ENCODE peak calls at places on chromosomes 12 and 14, in seven cellular contexts. One of them, this sample, is unnamed.

GRCh38 chr12:12508612-12509011 is 54.1 kb downstream of the DUSP16 start:
- DNase-seq in myocyte: no peak
- DNase-seq in stimulated activated CD4-positive, alpha-beta T cell treated with anti-CD3 and anti-CD28 coated beads, TNF-alpha, amount 100 ng/mL, for 24 hours: no peak
- DNase-seq in AG10803: peak
- DNase-seq in hepatocyte: no peak
- DNase-seq in amniotic stem cell: no peak
- DNase-seq in kidney tubule cell: no peak
- DNase-seq in this sample: no peak

GRCh38 chr12:79691299-79692248 is 810 bp upstream of the PAWR start:
- DNase-seq in amniotic stem cell: peak
- DNase-seq in myocyte: peak
- DNase-seq in kidney tubule cell: peak
- DNase-seq in stimulated activated CD4-positive, alpha-beta T cell treated with anti-CD3 and anti-CD28 coated beads, TNF-alpha, amount 100 ng/mL, for 24 hours: no peak
- DNase-seq in AG10803: peak
- DNase-seq in hepatocyte: peak
- DNase-seq in this sample: no peak

GRCh38 chr14:99136047-99136400 is 136.0 kb downstream of the BCL11B start:
- DNase-seq in stimulated activated CD4-positive, alpha-beta T cell treated with anti-CD3 and anti-CD28 coated beads, TNF-alpha, amount 100 ng/mL, for 24 hours: no peak
- DNase-seq in amniotic stem cell: no peak
- DNase-seq in myocyte: no peak
- DNase-seq in AG10803: no peak
- DNase-seq in hepatocyte: no peak
- DNase-seq in kidney tubule cell: no peak
- DNase-seq in this sample: no peak

GRCh38 chr14:103695331-103696026 is 19.8 kb downstream of the XRCC3 start:
- DNase-seq in AG10803: no peak
- DNase-seq in kidney tubule cell: no peak
- DNase-seq in stimulated activated CD4-positive, alpha-beta T cell treated with anti-CD3 and anti-CD28 coated beads, TNF-alpha, amount 100 ng/mL, for 24 hours: no peak
- DNase-seq in amniotic stem cell: no peak
- DNase-seq in hepatocyte: no peak
- DNase-seq in myocyte: no peak
- DNase-seq in this sample: no peak

GRCh38 chr14:76264384-76264783 is 111.6 kb upstream of the ESRRB start:
- DNase-seq in AG10803: no peak
- DNase-seq in hepatocyte: no peak
- DNase-seq in stimulated activated CD4-positive, alpha-beta T cell treated with anti-CD3 and anti-CD28 coated beads, TNF-alpha, amount 100 ng/mL, for 24 hours: no peak
- DNase-seq in amniotic stem cell: no peak
- DNase-seq in myocyte: no peak
- DNase-seq in kidney tubule cell: no peak
- DNase-seq in this sample: no peak

GRCh38 chr12:93982847-93983315 is 165.5 kb upstream of the PLXNC1 start:
- DNase-seq in myocyte: peak
- DNase-seq in AG10803: peak
- DNase-seq in stimulated activated CD4-positive, alpha-beta T cell treated with anti-CD3 and anti-CD28 coated beads, TNF-alpha, amount 100 ng/mL, for 24 hours: no peak
- DNase-seq in kidney tubule cell: peak
- DNase-seq in hepatocyte: peak
- DNase-seq in amniotic stem cell: peak
- DNase-seq in this sample: no peak

GRCh38 chr12:57129311-57130288 is 1.3 kb downstream of the LRP1 start:
- DNase-seq in stimulated activated CD4-positive, alpha-beta T cell treated with anti-CD3 and anti-CD28 coated beads, TNF-alpha, amount 100 ng/mL, for 24 hours: no peak
- DNase-seq in AG10803: peak
- DNase-seq in hepatocyte: no peak
- DNase-seq in amniotic stem cell: no peak
- DNase-seq in kidney tubule cell: no peak
- DNase-seq in myocyte: no peak
- DNase-seq in this sample: no peak

GRCh38 chr12:93785262-93786010 is 108.3 kb downstream of the CRADD start:
- DNase-seq in kidney tubule cell: peak
- DNase-seq in amniotic stem cell: peak
- DNase-seq in AG10803: peak
- DNase-seq in hepatocyte: peak
- DNase-seq in myocyte: peak
- DNase-seq in stimulated activated CD4-positive, alpha-beta T cell treated with anti-CD3 and anti-CD28 coated beads, TNF-alpha, amount 100 ng/mL, for 24 hours: no peak
- DNase-seq in this sample: no peak

GRCh38 chr12:9588749-9589148 is 19.0 kb downstream of the KLRB1 start:
- DNase-seq in amniotic stem cell: no peak
- DNase-seq in myocyte: peak
- DNase-seq in hepatocyte: peak
- DNase-seq in stimulated activated CD4-positive, alpha-beta T cell treated with anti-CD3 and anti-CD28 coated beads, TNF-alpha, amount 100 ng/mL, for 24 hours: no peak
- DNase-seq in AG10803: no peak
- DNase-seq in kidney tubule cell: peak
- DNase-seq in this sample: no peak

GRCh38 chr14:24308342-24309124 is 756 bp upstream of the CIDEB start:
- DNase-seq in hepatocyte: no peak
- DNase-seq in AG10803: no peak
- DNase-seq in myocyte: no peak
- DNase-seq in amniotic stem cell: no peak
- DNase-seq in stimulated activated CD4-positive, alpha-beta T cell treated with anti-CD3 and anti-CD28 coated beads, TNF-alpha, amount 100 ng/mL, for 24 hours: no peak
- DNase-seq in kidney tubule cell: no peak
- DNase-seq in this sample: no peak

GRCh38 chr12:80936642-80937390 is 918 bp downstream of the LIN7A start:
- DNase-seq in AG10803: peak
- DNase-seq in hepatocyte: peak
- DNase-seq in amniotic stem cell: peak
- DNase-seq in myocyte: peak
- DNase-seq in stimulated activated CD4-positive, alpha-beta T cell treated with anti-CD3 and anti-CD28 coated beads, TNF-alpha, amount 100 ng/mL, for 24 hours: no peak
- DNase-seq in kidney tubule cell: peak
- DNase-seq in this sample: peak

GRCh38 chr12:52522346-52523011 is 2.3 kb upstream of the KRT5 start:
- DNase-seq in myocyte: peak
- DNase-seq in AG10803: peak
- DNase-seq in stimulated activated CD4-positive, alpha-beta T cell treated with anti-CD3 and anti-CD28 coated beads, TNF-alpha, amount 100 ng/mL, for 24 hours: no peak
- DNase-seq in hepatocyte: no peak
- DNase-seq in amniotic stem cell: no peak
- DNase-seq in kidney tubule cell: no peak
- DNase-seq in this sample: no peak

GRCh38 chr14:105487449-105487985 is 831 bp downstream of the CRIP1 start:
- DNase-seq in kidney tubule cell: no peak
- DNase-seq in stimulated activated CD4-positive, alpha-beta T cell treated with anti-CD3 and anti-CD28 coated beads, TNF-alpha, amount 100 ng/mL, for 24 hours: no peak
- DNase-seq in amniotic stem cell: no peak
- DNase-seq in AG10803: no peak
- DNase-seq in myocyte: no peak
- DNase-seq in hepatocyte: no peak
- DNase-seq in this sample: peak

GRCh38 chr12:47218191-47218654 is 138.5 kb upstream of the AMIGO2 start:
- DNase-seq in kidney tubule cell: no peak
- DNase-seq in AG10803: no peak
- DNase-seq in hepatocyte: no peak
- DNase-seq in stimulated activated CD4-positive, alpha-beta T cell treated with anti-CD3 and anti-CD28 coated beads, TNF-alpha, amount 100 ng/mL, for 24 hours: no peak
- DNase-seq in myocyte: no peak
- DNase-seq in amniotic stem cell: no peak
- DNase-seq in this sample: no peak

GRCh38 chr12:118549506-118550109 is 173.3 kb downstream of the SUDS3 start:
- DNase-seq in hepatocyte: no peak
- DNase-seq in kidney tubule cell: peak
- DNase-seq in AG10803: no peak
- DNase-seq in stimulated activated CD4-positive, alpha-beta T cell treated with anti-CD3 and anti-CD28 coated beads, TNF-alpha, amount 100 ng/mL, for 24 hours: no peak
- DNase-seq in amniotic stem cell: no peak
- DNase-seq in myocyte: no peak
- DNase-seq in this sample: no peak

GRCh38 chr12:124739953-124740561 is 123.6 kb downstream of the SCARB1 start:
- DNase-seq in kidney tubule cell: no peak
- DNase-seq in myocyte: no peak
- DNase-seq in hepatocyte: no peak
- DNase-seq in amniotic stem cell: no peak
- DNase-seq in AG10803: no peak
- DNase-seq in stimulated activated CD4-positive, alpha-beta T cell treated with anti-CD3 and anti-CD28 coated beads, TNF-alpha, amount 100 ng/mL, for 24 hours: no peak
- DNase-seq in this sample: no peak

GRCh38 chr14:22099942-22100763 is 426.5 kb upstream of the OR4E1 start:
- DNase-seq in hepatocyte: peak
- DNase-seq in AG10803: peak
- DNase-seq in amniotic stem cell: no peak
- DNase-seq in kidney tubule cell: peak
- DNase-seq in stimulated activated CD4-positive, alpha-beta T cell treated with anti-CD3 and anti-CD28 coated beads, TNF-alpha, amount 100 ng/mL, for 24 hours: peak
- DNase-seq in myocyte: peak
- DNase-seq in this sample: peak

GRCh38 chr14:77859934-77860570 is 60.1 kb downstream of the ADCK1 start:
- DNase-seq in AG10803: no peak
- DNase-seq in kidney tubule cell: no peak
- DNase-seq in amniotic stem cell: no peak
- DNase-seq in stimulated activated CD4-positive, alpha-beta T cell treated with anti-CD3 and anti-CD28 coated beads, TNF-alpha, amount 100 ng/mL, for 24 hours: no peak
- DNase-seq in myocyte: no peak
- DNase-seq in hepatocyte: no peak
- DNase-seq in this sample: peak

GRCh38 chr12:132804426-132804861 is 24.2 kb downstream of the GOLGA3 start:
- DNase-seq in amniotic stem cell: no peak
- DNase-seq in kidney tubule cell: peak
- DNase-seq in AG10803: no peak
- DNase-seq in stimulated activated CD4-positive, alpha-beta T cell treated with anti-CD3 and anti-CD28 coated beads, TNF-alpha, amount 100 ng/mL, for 24 hours: no peak
- DNase-seq in myocyte: no peak
- DNase-seq in hepatocyte: peak
- DNase-seq in this sample: no peak

GRCh38 chr12:130989391-130989790 is 35.7 kb downstream of the ADGRD1 start:
- DNase-seq in amniotic stem cell: no peak
- DNase-seq in stimulated activated CD4-positive, alpha-beta T cell treated with anti-CD3 and anti-CD28 coated beads, TNF-alpha, amount 100 ng/mL, for 24 hours: no peak
- DNase-seq in hepatocyte: no peak
- DNase-seq in AG10803: no peak
- DNase-seq in kidney tubule cell: no peak
- DNase-seq in myocyte: no peak
- DNase-seq in this sample: no peak

GRCh38 chr12:51359851-51360250 is 13.4 kb upstream of the CELA1 start:
- DNase-seq in hepatocyte: no peak
- DNase-seq in AG10803: no peak
- DNase-seq in stimulated activated CD4-positive, alpha-beta T cell treated with anti-CD3 and anti-CD28 coated beads, TNF-alpha, amount 100 ng/mL, for 24 hours: no peak
- DNase-seq in kidney tubule cell: no peak
- DNase-seq in amniotic stem cell: no peak
- DNase-seq in myocyte: no peak
- DNase-seq in this sample: no peak

GRCh38 chr12:59149995-59150642 is 229.8 kb upstream of the LRIG3 start:
- DNase-seq in amniotic stem cell: peak
- DNase-seq in myocyte: peak
- DNase-seq in stimulated activated CD4-positive, alpha-beta T cell treated with anti-CD3 and anti-CD28 coated beads, TNF-alpha, amount 100 ng/mL, for 24 hours: no peak
- DNase-seq in kidney tubule cell: peak
- DNase-seq in AG10803: peak
- DNase-seq in hepatocyte: peak
- DNase-seq in this sample: peak

GRCh38 chr12:43969882-43970281 is 134.0 kb downstream of the TMEM117 start:
- DNase-seq in amniotic stem cell: no peak
- DNase-seq in kidney tubule cell: peak
- DNase-seq in myocyte: peak
- DNase-seq in hepatocyte: no peak
- DNase-seq in AG10803: peak
- DNase-seq in stimulated activated CD4-positive, alpha-beta T cell treated with anti-CD3 and anti-CD28 coated beads, TNF-alpha, amount 100 ng/mL, for 24 hours: no peak
- DNase-seq in this sample: no peak

GRCh38 chr12:124867389-124867930 is 3.8 kb upstream of the SCARB1 start:
- DNase-seq in stimulated activated CD4-positive, alpha-beta T cell treated with anti-CD3 and anti-CD28 coated beads, TNF-alpha, amount 100 ng/mL, for 24 hours: no peak
- DNase-seq in AG10803: peak
- DNase-seq in kidney tubule cell: peak
- DNase-seq in amniotic stem cell: no peak
- DNase-seq in myocyte: no peak
- DNase-seq in hepatocyte: peak
- DNase-seq in this sample: no peak